ENCODE peak calls at places on chromosomes 13 and 19, in seven cellular contexts. B is tibial nerve; Z is body of pancreas; P is vagina; S is H1; A is CD8-positive, alpha-beta T cell; V is Peyer's patch. I is an unnamed sample.

GRCh38 chr19:54248016-54248601 is 5.5 kb upstream of the LILRA6 start:
- DNase-seq in B (peak; percentile 29), Z (no peak), P (peak; percentile 81), S (no peak), A (no peak), V (no peak), I (no peak)

GRCh38 chr13:43492281-43492680 is 294.5 kb downstream of the ENOX1 start:
- DNase-seq in B (no peak), Z (no peak), P (no peak), S (no peak), A (no peak), V (no peak), I (no peak)

GRCh38 chr13:46396341-46396740 is 9.3 kb upstream of the RUBCNL start:
- DNase-seq in B (no peak), Z (no peak), P (no peak), S (no peak), A (no peak), V (no peak), I (no peak)

GRCh38 chr19:4870025-4870700 is 2.7 kb upstream of the PLIN3 start:
- DNase-seq in B (no peak), Z (peak; percentile 25), P (no peak), S (no peak), A (no peak), V (no peak), I (peak; percentile 89)

GRCh38 chr19:46489445-46490272 is 6.0 kb downstream of the PNMA8B start:
- DNase-seq in B (peak; percentile 50), Z (peak; percentile 38), P (no peak), S (peak; percentile 74), A (no peak), V (no peak), I (no peak)

GRCh38 chr19:13892885-13893284 is 13.0 kb downstream of the BRME1 start:
- DNase-seq in B (no peak), Z (no peak), P (no peak), S (no peak), A (no peak), V (no peak), I (no peak)

GRCh38 chr19:10420444-10421239 is at the start of gene PDE4A:
- DNase-seq in B (no peak), Z (no peak), P (no peak), S (peak; percentile 80), A (peak; percentile 70), V (no peak), I (no peak)

GRCh38 chr13:79079351-79079839 is 326.7 kb downstream of the RBM26 start:
- DNase-seq in B (no peak), Z (no peak), P (no peak), S (no peak), A (no peak), V (no peak), I (peak; percentile 33)

GRCh38 chr19:53112286-53112685 is 9.1 kb upstream of the ZNF160 start:
- DNase-seq in B (no peak), Z (no peak), P (no peak), S (peak; percentile 14), A (no peak), V (no peak), I (no peak)

GRCh38 chr19:2166741-2167738 is 3.3 kb downstream of the DOT1L start:
- DNase-seq in B (peak; percentile 61), Z (peak; percentile 91), P (no peak), S (no peak), A (no peak), V (peak; percentile 43), I (no peak)

GRCh38 chr13:80339841-80340642 is 884 bp downstream of the SPRY2 start:
- DNase-seq in B (peak; percentile 36), Z (peak; percentile 61), P (no peak), S (peak; percentile 61), A (no peak), V (peak; percentile 21), I (no peak)

GRCh38 chr13:20714161-20714560 is 10.7 kb downstream of the IL17D start:
- DNase-seq in B (no peak), Z (no peak), P (no peak), S (no peak), A (no peak), V (no peak), I (no peak)

GRCh38 chr19:7099597-7099921 is 30.1 kb downstream of the ZNF557 start:
- DNase-seq in B (no peak), Z (no peak), P (no peak), S (no peak), A (no peak), V (no peak), I (no peak)

GRCh38 chr19:46860846-46861690 is at the start of gene ARHGAP35:
- DNase-seq in B (no peak), Z (peak; percentile 34), P (no peak), S (peak; percentile 77), A (peak; percentile 86), V (no peak), I (no peak)

GRCh38 chr13:20446900-20447299 is 78.8 kb downstream of the CRYL1 start:
- DNase-seq in B (no peak), Z (no peak), P (no peak), S (no peak), A (no peak), V (no peak), I (no peak)

GRCh38 chr13:36294061-36294460 is 3.6 kb downstream of the CCDC169 start:
- DNase-seq in B (no peak), Z (no peak), P (no peak), S (no peak), A (no peak), V (no peak), I (no peak)

GRCh38 chr13:36297600-36298338 is at the start of gene CCDC169:
- DNase-seq in B (peak; percentile 68), Z (peak; percentile 80), P (no peak), S (peak; percentile 94), A (peak; percentile 40), V (peak; percentile 38), I (peak; percentile 32)

GRCh38 chr13:36297259-36297599 is 385 bp downstream of the CCDC169 start:
- DNase-seq in B (no peak), Z (no peak), P (peak; percentile 90), S (no peak), A (no peak), V (no peak), I (peak; percentile 31)

GRCh38 chr13:36302289-36302688 is 4.7 kb upstream of the CCDC169 start:
- DNase-seq in B (no peak), Z (no peak), P (no peak), S (no peak), A (no peak), V (no peak), I (no peak)

DNA sequence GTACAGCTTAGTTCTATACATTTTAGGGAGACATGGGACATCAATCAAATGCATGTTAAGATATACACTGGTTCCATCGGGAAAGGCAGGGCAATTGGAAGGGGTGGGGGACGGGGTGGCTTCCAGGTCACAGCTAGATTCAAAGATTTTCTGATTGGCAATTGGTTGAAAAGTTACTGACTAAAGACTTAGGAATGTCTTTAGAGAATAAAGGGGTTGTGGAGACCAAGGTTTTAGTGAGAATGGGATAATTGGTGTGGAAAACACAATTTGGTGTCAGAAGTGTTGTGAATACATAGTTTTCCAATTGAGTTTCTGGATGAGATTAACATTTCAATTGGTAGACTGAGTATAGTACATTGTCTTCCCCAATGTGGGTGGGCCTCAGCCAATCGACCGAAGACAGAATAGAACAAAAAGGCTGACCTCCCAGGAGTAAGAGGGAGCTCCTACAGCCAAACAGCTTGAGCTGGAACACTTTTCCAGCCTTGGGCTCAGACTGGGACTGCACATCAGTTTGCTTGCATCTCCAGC is 988 bp upstream of the CCDC169 start:
- DNase-seq in B (no peak), Z (no peak), P (no peak), S (peak; percentile 56), A (no peak), V (no peak), I (no peak)
- H3K4me3 ChIP-seq in B (no peak overlapping the region), Z (no peak overlapping the region), P (no peak overlapping the region), S (peak overlapping the region; percentile 66), A (no peak overlapping the region), V (no peak overlapping the region), I (no peak overlapping the region)

GRCh38 chr13:48873598-48873997 is 102.1 kb upstream of the FNDC3A start:
- DNase-seq in B (no peak), Z (no peak), P (no peak), S (no peak), A (no peak), V (no peak), I (peak; percentile 70)
- TF ChIP-seq CTCF in B (no peak), Z (no peak), P (no peak), S (no peak), A (no peak), V (no peak), I (no peak)

GRCh38 chr13:25044071-25044470 is 51.9 kb upstream of the PABPC3 start:
- DNase-seq in B (no peak), Z (no peak), P (no peak), S (no peak), A (no peak), V (no peak), I (no peak)

GRCh38 chr13:25046985-25047660 is 48.8 kb upstream of the PABPC3 start:
- DNase-seq in B (no peak), Z (no peak), P (no peak), S (peak; percentile 80), A (no peak), V (no peak), I (peak; percentile 7)

GRCh38 chr13:25051065-25051464 is 44.9 kb upstream of the PABPC3 start:
- DNase-seq in B (no peak), Z (no peak), P (no peak), S (no peak), A (no peak), V (no peak), I (no peak)

GRCh38 chr13:25042141-25042540 is 53.8 kb upstream of the PABPC3 start:
- DNase-seq in B (no peak), Z (no peak), P (no peak), S (no peak), A (no peak), V (no peak), I (no peak)

DNA sequence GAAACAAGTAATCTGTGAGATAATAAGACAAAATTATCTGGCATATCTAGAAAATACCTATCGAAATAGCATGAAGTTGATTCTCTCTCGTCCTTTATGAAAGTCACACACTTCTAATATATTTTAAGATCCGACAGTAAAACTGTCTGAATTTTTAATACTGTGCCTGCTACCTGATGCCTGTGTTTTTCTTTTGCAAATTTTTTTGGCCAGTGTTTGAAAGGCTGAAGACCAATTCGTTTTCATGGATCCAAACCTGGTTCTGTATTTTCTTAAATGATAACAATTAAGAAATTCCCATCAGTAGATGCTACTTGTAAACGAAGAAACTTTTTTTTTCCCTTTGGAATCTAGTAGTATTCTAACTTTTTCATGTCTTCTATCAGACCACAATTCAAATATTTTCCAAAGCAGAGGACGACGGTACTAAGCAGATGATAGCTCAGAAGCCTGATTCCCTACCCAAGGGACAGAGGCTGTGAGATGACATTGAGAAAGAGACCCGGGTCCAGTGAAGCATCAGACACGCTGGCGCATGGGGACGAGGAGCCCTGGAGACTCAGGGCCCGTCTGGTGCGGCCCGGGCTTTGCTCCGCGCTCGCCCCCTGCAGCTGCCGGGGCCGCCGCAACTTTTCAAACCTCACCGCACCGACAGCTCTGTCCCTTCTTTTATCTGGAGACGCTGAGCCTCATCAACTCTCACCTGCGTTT is 49.5 kb upstream of the PABPC3 start:
- DNase-seq in B (no peak), Z (no peak), P (no peak), S (no peak), A (no peak), V (no peak), I (no peak)
- H3K27me3 ChIP-seq in B (no peaks in the 10 kb centered on the region), Z (peaks cover 14% of the 10 kb centered on the region), P (no peaks in the 10 kb centered on the region), S (peaks cover 12% of the 10 kb centered on the region), A (no peaks in the 10 kb centered on the region), V (peaks cover 8% of the 10 kb centered on the region), I (peaks cover 5% of the 10 kb centered on the region)

DNA sequence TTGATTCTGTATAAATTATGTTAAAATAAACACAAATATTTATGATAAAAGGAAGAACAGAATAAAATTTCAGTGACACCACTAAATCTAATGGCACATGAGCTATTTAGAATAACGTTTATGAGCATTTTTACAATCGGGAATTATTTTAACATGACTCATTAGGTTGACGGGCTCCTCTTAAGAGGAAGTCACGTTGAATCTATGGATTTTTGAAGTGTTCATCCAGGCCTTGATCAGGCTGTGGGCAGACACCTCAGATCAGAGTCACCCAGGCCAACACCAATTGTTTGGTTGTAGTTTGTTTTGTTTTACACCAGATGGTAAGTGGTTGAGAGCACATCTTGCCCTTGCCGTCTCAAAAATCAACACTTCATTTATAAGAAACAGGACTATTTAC is 257.8 kb downstream of the FOXO1 start:
- DNase-seq in B (no peak), Z (no peak), P (no peak), S (no peak), A (no peak), V (no peak), I (peak; percentile 51)
- H3K4me3 ChIP-seq in B (no peak overlapping the region), Z (no peak overlapping the region), P (no peak overlapping the region), S (no peak overlapping the region), A (no peak overlapping the region), V (no peak overlapping the region), I (no peak overlapping the region)